ENCODE peak calls at places on chromosome 15, in five cellular contexts. A is glutamatergic neuron, Y is lower leg skin, B is uterus, O is fibroblast of lung. Q is an unnamed sample.

GRCh38 chr15:88629071-88629470 is 7.9 kb downstream of the AEN start:
- DNase-seq in A (no peak), Y (no peak), B (no peak), O (no peak), Q (no peak)

GRCh38 chr15:34109775-34110663 is 8.1 kb downstream of the PGBD4 start:
- DNase-seq in A (no peak), Y (no peak), B (no peak), O (peak; percentile 67), Q (no peak)

GRCh38 chr15:25172691-25173090 is 217.9 kb downstream of the SNRPN start:
- DNase-seq in A (no peak), Y (no peak), B (peak; percentile 5), O (no peak), Q (no peak)

GRCh38 chr15:23436421-23436820 is 10.6 kb downstream of the GOLGA6L2 start:
- DNase-seq in A (no peak), Y (no peak), B (no peak), O (no peak), Q (peak; percentile 63)

GRCh38 chr15:34223904-34224596 is 766 bp upstream of the EMC4 start:
- DNase-seq in A (no peak), Y (no peak), B (no peak), O (peak; percentile 29), Q (no peak)

GRCh38 chr15:36798366-36798765 is 218.9 kb downstream of the CDIN1 start:
- DNase-seq in A (no peak), Y (no peak), B (no peak), O (no peak), Q (no peak)

GRCh38 chr15:63945005-63945788 is 101.1 kb downstream of the DAPK2 start:
- DNase-seq in A (peak; percentile 86), Y (peak; percentile 51), B (peak; percentile 59), O (peak; percentile 47), Q (peak; percentile 86)

GRCh38 chr15:75672646-75673425 is 25.1 kb downstream of the SNX33 start:
- DNase-seq in A (no peak), Y (no peak), B (peak; percentile 57), O (peak; percentile 68), Q (no peak)

GRCh38 chr15:27601239-27601942 is 497.7 kb downstream of the OCA2 start:
- DNase-seq in A (no peak), Y (no peak), B (no peak), O (peak; percentile 22), Q (no peak)

DNA sequence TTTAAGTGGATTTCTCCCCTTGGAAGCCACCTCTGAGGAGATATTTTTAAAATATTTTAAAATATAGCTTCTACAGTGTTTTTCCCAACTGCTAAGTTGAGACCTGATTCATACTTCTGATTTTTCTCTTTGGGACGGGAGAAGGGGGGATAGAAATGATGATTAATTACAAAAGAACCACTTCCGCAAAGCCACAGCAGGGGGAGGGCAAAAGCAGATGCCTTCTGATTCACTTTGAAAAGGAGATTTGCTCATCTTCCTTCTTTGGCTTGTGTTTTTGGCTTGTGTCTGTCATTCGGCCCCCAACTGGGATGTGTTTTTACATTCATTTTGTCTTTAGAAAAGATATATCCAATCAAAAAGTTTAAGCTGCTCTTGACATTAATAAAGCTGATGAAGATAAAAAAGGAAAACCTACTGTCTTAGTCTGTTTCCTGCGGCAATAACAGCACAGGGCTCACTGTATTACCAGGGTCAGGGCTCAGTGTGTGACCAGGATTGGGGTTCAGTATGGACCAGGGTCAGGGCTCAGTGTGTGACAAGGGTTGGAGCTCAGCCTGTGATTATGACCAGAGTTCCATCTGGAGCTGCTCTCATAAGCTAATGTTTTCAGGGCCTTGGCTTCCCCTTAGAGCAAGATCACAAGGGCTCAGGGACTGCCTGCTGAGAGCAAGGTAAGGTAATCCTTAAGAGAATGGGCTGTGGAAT is 223.2 kb downstream of the MTHFS start:
- DNase-seq in A (no peak), Y (no peak), B (no peak), O (peak; percentile 13), Q (no peak)
- TF ChIP-seq CTCF in A (no peak), Y (no peak), B (no peak), O (no peak), Q (peak; percentile 12)

DNA sequence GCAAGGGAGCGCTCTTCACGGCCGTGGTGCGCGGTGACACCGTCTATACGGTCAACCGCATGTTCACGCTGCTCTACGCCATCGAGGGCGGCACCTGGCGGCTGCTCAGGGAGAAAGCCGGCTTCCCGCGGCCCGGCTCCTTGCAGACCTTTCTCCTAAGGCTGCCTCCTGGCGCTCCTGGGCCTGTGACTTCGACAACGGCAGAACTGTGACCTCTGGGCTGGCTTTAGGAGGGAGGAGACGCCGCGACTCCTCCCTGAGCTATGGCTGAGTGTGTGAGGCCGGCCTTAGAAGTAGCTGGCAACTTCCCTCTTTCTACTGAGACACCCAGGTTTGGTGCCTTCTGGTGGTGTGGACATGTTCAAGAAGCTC is 1.4 kb downstream of the KBTBD13 start:
- DNase-seq in A (peak; percentile 73), Y (no peak), B (peak; percentile 80), O (no peak), Q (no peak)
- TF ChIP-seq CTCF in A (peak; percentile 22), Y (no peak), B (peak; percentile 75), O (peak; percentile 35), Q (no peak)

GRCh38 chr15:61861962-61862361 is 198.3 kb downstream of the VPS13C start:
- DNase-seq in A (no peak), Y (no peak), B (no peak), O (no peak), Q (no peak)
- TF ChIP-seq CTCF in A (no peak), Y (no peak), B (no peak), O (no peak), Q (no peak)

DNA sequence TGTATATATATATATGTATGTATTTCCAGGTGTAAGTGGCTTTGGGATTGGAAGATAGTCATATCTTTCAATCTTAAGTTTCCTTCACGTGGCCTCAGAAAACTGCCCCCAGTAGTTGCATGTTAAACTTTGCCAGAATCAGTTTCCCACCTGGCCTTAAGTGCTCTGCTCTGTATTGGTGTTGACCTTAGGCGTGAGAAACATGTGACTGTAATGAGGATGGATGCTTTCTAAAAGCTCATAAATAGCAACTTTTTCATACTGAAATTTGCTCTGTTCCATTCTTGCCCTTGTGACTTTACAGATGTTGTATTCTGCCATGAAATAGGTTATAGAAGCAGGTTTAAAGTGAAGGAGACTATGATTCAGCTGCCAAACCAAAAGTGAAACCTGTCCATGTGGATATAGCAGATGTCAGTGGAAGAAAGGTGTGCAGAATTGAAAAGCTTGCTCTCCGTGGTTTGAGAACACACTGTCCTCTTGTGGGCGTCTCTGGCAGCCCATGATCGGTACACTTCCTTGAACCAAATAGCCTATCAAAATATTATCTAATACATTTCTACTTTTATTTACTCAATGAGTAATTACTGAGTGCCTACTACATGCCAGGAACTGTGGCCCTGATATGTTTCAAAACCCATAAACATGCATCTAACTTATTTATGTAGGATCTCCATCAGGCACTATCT is 15.8 kb downstream of the SCG5 start:
- DNase-seq in A (no peak), Y (no peak), B (no peak), O (no peak), Q (no peak)
- TF ChIP-seq CTCF in A (no peak), Y (no peak), B (no peak), O (peak; percentile 32), Q (peak; percentile 47)

DNA sequence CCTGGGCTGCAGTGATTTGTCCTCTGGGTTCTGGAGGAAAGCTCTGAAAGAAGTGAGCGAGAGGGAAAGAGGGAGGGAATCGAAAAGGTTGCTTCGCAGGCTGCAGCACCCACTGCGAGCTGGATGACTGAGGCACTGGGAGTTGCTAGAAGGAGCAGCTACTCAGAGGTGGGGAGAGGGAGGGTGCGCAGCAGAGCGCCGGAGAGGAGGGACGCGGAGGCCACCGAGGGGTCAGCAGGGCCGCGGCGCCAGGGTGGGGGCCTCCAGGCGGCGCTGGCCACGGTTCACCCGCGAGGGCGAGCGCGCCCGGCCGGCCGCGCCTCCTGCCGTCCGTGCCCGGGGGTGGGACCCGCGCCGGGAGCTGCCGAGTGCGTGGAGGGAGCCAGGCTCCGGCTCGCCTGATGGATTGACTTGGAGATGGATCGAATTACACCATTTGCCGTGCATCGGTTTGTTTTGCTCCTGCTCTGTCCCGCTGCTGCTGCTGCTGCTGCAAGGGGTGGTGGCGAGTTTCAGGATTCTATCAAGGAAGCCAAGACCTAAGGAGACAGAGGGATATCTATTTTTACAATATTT is at the start of gene SEMA6D:
- DNase-seq in A (peak; percentile 93), Y (peak; percentile 42), B (peak; percentile 43), O (peak; percentile 93), Q (peak; percentile 90)
- TF ChIP-seq CTCF in A (peak; percentile 33), Y (no peak), B (peak; percentile 17), O (peak; percentile 12), Q (peak; percentile 55)

DNA sequence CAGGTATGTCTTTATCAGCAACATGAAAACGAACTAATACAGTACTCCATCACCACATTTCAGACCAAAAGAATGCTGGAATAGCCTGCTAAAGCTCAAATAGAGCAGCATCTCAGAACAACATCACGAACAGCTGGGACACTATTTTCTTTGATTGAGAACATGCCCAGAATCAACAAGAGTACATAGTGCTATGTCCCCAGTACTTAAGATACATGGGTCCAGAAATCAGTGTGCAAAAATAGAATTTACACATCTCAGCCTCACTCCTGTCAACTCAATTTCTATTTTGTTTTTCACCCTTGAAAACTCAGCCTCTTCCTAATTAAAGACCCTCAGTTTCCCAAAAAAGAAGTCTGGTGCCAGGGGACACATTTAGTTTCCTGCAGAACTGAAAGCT is 753.9 kb downstream of the AGBL1 start:
- DNase-seq in A (no peak), Y (no peak), B (no peak), O (no peak), Q (no peak)
- TF ChIP-seq CTCF in A (no peak), Y (no peak), B (no peak), O (no peak), Q (no peak)

GRCh38 chr15:96586901-96587300 is 256.4 kb downstream of the NR2F2 start:
- DNase-seq in A (no peak), Y (no peak), B (no peak), O (no peak), Q (no peak)

GRCh38 chr15:96582473-96582872 is 252.0 kb downstream of the NR2F2 start:
- DNase-seq in A (no peak), Y (no peak), B (no peak), O (no peak), Q (no peak)

GRCh38 chr15:96583671-96584070 is 253.2 kb downstream of the NR2F2 start:
- DNase-seq in A (no peak), Y (no peak), B (no peak), O (no peak), Q (no peak)

DNA sequence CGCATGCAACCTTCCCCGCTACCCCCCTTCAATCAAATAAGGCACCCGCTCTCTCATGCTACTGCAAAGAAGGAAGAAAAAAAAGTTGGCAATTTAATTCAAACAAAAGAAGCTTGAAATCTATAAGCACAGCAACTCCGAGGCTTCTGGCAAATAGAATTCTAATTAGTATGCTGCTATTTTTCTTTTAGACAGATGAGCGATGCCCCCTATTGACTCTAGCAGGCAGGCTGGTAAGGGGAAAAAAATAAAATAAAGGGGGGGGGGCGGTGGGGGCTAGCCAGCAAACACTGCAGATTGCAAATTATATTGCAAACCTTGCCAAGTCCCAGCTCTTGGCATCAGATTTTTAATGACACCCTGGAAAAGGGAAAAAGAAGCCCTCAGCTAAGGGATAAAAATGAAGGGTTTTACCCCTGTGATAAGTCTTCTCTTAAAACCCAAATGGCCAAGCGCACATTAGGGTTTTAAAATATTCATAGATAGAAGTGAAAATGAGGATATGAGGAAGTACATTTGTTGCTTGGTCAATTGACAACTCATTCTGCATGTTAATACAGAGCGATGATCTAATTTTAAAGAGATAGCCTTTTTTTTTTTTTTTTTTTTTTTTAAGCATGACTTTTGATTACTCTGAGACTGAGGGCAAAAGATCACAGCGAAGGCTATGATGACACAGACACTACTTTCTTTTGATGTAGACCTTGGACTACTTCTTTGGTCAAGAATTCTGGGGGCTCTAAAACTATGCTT is 255.3 kb downstream of the NR2F2 start:
- DNase-seq in A (no peak), Y (no peak), B (no peak), O (peak; percentile 41), Q (no peak)
- TF ChIP-seq CTCF in A (no peak), Y (no peak), B (peak; percentile 12), O (peak; percentile 33), Q (peak; percentile 54)

Q was measured in osteocyte.